ENCODE peak calls at places on chromosomes 7 and 10, in seven cellular contexts. X is A549, E is fibroblast of mammary gland, M is tibial nerve, U is BJ, Q is cardiac fibroblast, L is astrocyte of the spinal cord. N is an unnamed sample.

GRCh38 chr10:86958109-86958830 is at the start of gene SNCG:
- DNase-seq in E (peak), Q (peak), M (no peak), U (no peak), X (no peak), L (no peak), N (no peak)

GRCh38 chr7:29538322-29538874 is 25.2 kb upstream of the PRR15 start:
- DNase-seq in E (no peak), L (no peak), M (no peak), U (no peak), X (no peak), Q (no peak), N (no peak)

GRCh38 chr10:114393886-114394285 is 10.4 kb downstream of the AFAP1L2 start:
- DNase-seq in E (no peak), L (no peak), U (no peak), X (no peak), Q (no peak), M (no peak), N (no peak)

GRCh38 chr10:53646525-53646924 is 873.9 kb upstream of the MBL2 start:
- DNase-seq in M (no peak), U (no peak), Q (no peak), X (no peak), E (no peak), L (no peak), N (no peak)

GRCh38 chr7:40546616-40547501 is 412.1 kb downstream of the SUGCT start:
- DNase-seq in L (no peak), X (no peak), M (no peak), Q (peak), E (peak), U (no peak), N (no peak)

GRCh38 chr7:93298671-93299070 is 66.5 kb downstream of the VPS50 start:
- DNase-seq in Q (no peak), L (peak), M (no peak), X (no peak), E (peak), U (no peak), N (no peak)

GRCh38 chr10:1048349-1048731 is 579 bp downstream of the IDI1 start:
- DNase-seq in M (no peak), E (peak), X (no peak), L (no peak), U (no peak), Q (peak), N (no peak)

GRCh38 chr7:44398953-44399574 is 73.7 kb upstream of the CAMK2B start:
- DNase-seq in M (no peak), U (no peak), X (no peak), Q (peak), L (peak), E (peak), N (no peak)

GRCh38 chr10:132412316-132413192 is 15.6 kb downstream of the PWWP2B start:
- DNase-seq in U (no peak), X (no peak), L (no peak), Q (no peak), E (no peak), M (no peak), N (no peak)

GRCh38 chr7:98354511-98355249 is 46.2 kb downstream of the BAIAP2L1 start:
- DNase-seq in M (no peak), X (peak), U (no peak), L (peak), E (peak), Q (peak), N (peak)

GRCh38 chr10:1560535-1561192 is 176.7 kb downstream of the ADARB2 start:
- DNase-seq in X (no peak), U (no peak), Q (no peak), E (no peak), L (no peak), M (no peak), N (no peak)

GRCh38 chr10:14062528-14063260 is 268.0 kb downstream of the FRMD4A start:
- DNase-seq in Q (peak), M (no peak), U (no peak), L (peak), X (no peak), E (peak), N (no peak)

GRCh38 chr7:55055479-55055878 is 36.7 kb downstream of the EGFR start:
- DNase-seq in X (no peak), E (peak), L (peak), M (no peak), Q (peak), U (no peak), N (no peak)

GRCh38 chr7:148932-149855 is 43.2 kb upstream of the FAM20C start:
- DNase-seq in L (peak), E (peak), X (peak), Q (peak), U (peak), M (peak), N (peak)
- TF ChIP-seq CTCF in L (no peak), E (no peak), X (no peak), Q (no peak), U (no peak), M (no peak), N (no peak)

GRCh38 chr7:144069953-144070352 is 342 bp downstream of the OR2A25 start:
- DNase-seq in E (no peak), L (no peak), M (no peak), X (no peak), U (no peak), Q (no peak), N (no peak)

GRCh38 chr7:144069511-144069910 is at the start of gene OR2A25:
- DNase-seq in Q (no peak), M (no peak), L (no peak), E (no peak), X (no peak), U (no peak), N (no peak)

GRCh38 chr7:144074374-144074773 is 4.8 kb downstream of the OR2A25 start:
- DNase-seq in E (no peak), L (no peak), U (no peak), Q (no peak), X (no peak), M (no peak), N (no peak)
- TF ChIP-seq CTCF in E (no peak), L (no peak), U (no peak), Q (no peak), X (no peak), M (no peak), N (no peak)

DNA sequence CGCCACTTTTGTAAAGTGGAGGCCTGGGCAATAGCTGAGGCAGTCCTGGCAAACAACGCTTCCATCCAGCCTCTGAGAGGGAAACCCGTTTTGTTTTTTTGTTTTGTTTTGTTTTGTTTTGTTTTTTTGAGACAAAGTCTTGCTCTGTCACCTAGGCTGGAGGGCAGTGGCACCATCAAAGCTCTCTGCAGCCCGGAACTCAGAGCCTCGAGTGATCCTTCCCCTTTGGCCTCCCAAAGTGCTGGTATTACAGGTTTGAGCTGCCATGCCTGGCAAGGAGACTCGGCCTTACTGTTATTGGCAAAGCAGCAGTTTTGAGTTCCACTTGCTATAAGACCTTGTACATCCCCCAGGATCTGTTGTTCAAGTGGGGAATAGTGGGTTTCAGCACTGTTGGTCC is 10.5 kb upstream of the SLC25A16 start:
- DNase-seq in U (no peak), L (no peak), M (no peak), X (no peak), E (no peak), Q (no peak), N (no peak)
- TF ChIP-seq CTCF in U (no peak), L (no peak), M (no peak), X (no peak), E (no peak), Q (no peak), N (no peak)

GRCh38 chr10:6025683-6026225 is 36.4 kb downstream of the IL2RA start:
- DNase-seq in L (no peak), Q (no peak), X (no peak), U (no peak), E (no peak), M (no peak), N (no peak)
- TF ChIP-seq CTCF in L (no peak), Q (no peak), X (no peak), U (no peak), E (no peak), M (no peak), N (no peak)

N was measured in Calu3.